ENCODE peak calls at places on chromosome 15, in six cellular contexts. B, E, R, H, K and M are unnamed samples.
A peak's percentile ranks its signal among the peaks of the same experiment; 100 is the strongest.

GRCh38 chr15:70826634-70827033 is 27.3 kb downstream of the LARP6 start:
- DNase-seq in B (no peak), E (no peak), R (peak; percentile 77), H (no peak), K (no peak), M (no peak)

GRCh38 chr15:40412095-40412759 is 6.6 kb downstream of the IVD start:
- DNase-seq in B (no peak), E (no peak), R (no peak), H (no peak), K (no peak), M (no peak)

GRCh38 chr15:63719281-63719680 is 114.5 kb downstream of the HERC1 start:
- DNase-seq in B (no peak), E (no peak), R (no peak), H (no peak), K (no peak), M (no peak)

GRCh38 chr15:48682949-48683651 is 37.6 kb upstream of the FBN1 start:
- DNase-seq in B (no peak), E (no peak), R (peak; percentile 64), H (no peak), K (no peak), M (peak; percentile 33)

GRCh38 chr15:64950888-64951287 is 38.8 kb downstream of the SPG21 start:
- DNase-seq in B (no peak), E (no peak), R (no peak), H (no peak), K (no peak), M (no peak)

GRCh38 chr15:88982946-88983342 is 69.8 kb upstream of the MFGE8 start:
- DNase-seq in B (no peak), E (no peak), R (no peak), H (no peak), K (no peak), M (no peak)

GRCh38 chr15:76341366-76342045 is 4.9 kb downstream of the ISL2 start:
- DNase-seq in B (no peak), E (no peak), R (no peak), H (no peak), K (no peak), M (no peak)

GRCh38 chr15:81273855-81274254 is 50.1 kb downstream of the STARD5 start:
- DNase-seq in B (no peak), E (no peak), R (no peak), H (no peak), K (no peak), M (no peak)

GRCh38 chr15:61382927-61383326 is 153.8 kb upstream of the RORA start:
- DNase-seq in B (no peak), E (no peak), R (no peak), H (no peak), K (no peak), M (no peak)

GRCh38 chr15:69009353-69009752 is 5.1 kb upstream of the NOX5 start:
- DNase-seq in B (no peak), E (no peak), R (no peak), H (no peak), K (no peak), M (no peak)

GRCh38 chr15:34914316-34914715 is 55.2 kb downstream of the AQR start:
- DNase-seq in B (no peak), E (no peak), R (no peak), H (no peak), K (no peak), M (no peak)

GRCh38 chr15:100131321-100132224 is 210.2 kb downstream of the ADAMTS17 start:
- DNase-seq in B (no peak), E (no peak), R (peak; percentile 83), H (no peak), K (no peak), M (peak; percentile 87)